ENCODE peak calls at places on chromosomes 11 and 22, in four cellular contexts. U, T, P and Y are unnamed samples.

GRCh38 chr22:20979243-20979809 is 2.8 kb upstream of the LZTR1 start:
- DNase-seq in T (no peak), P (no peak), U (peak), Y (peak)

GRCh38 chr11:124079631-124080318 is 35.5 kb upstream of the VWA5A start:
- DNase-seq in P (no peak), U (peak), T (no peak), Y (no peak)

GRCh38 chr22:46443850-46444389 is 93.5 kb downstream of the CELSR1 start:
- DNase-seq in P (peak), T (no peak), U (no peak), Y (no peak)

GRCh38 chr11:115996808-115997188 is 492.6 kb upstream of the CADM1 start:
- DNase-seq in T (no peak), P (no peak), U (no peak), Y (no peak)

GRCh38 chr22:33493476-33494205 is 426.6 kb downstream of the LARGE1 start:
- DNase-seq in P (no peak), U (no peak), T (no peak), Y (no peak)

GRCh38 chr22:47739216-47739615 is 976.8 kb downstream of the TBC1D22A start:
- DNase-seq in T (no peak), P (no peak), U (no peak), Y (no peak)

GRCh38 chr11:46675288-46675851 is 25.0 kb downstream of the ARHGAP1 start:
- DNase-seq in P (peak), U (no peak), T (peak), Y (peak)

GRCh38 chr11:65625628-65626342 is 10.2 kb downstream of the PCNX3 start:
- DNase-seq in U (no peak), P (no peak), T (peak), Y (no peak)

GRCh38 chr11:72439455-72439854 is 5.1 kb upstream of the CLPB start:
- DNase-seq in P (no peak), U (no peak), T (no peak), Y (peak)

GRCh38 chr11:82765466-82766034 is 31.9 kb upstream of the FAM181B start:
- DNase-seq in T (no peak), U (peak), P (no peak), Y (no peak)

GRCh38 chr11:64455436-64456261 is 96.7 kb downstream of the RPS6KA4 start:
- DNase-seq in T (no peak), P (no peak), U (no peak), Y (no peak)
- TF ChIP-seq MAZ in T (no peak), P (no peak), U (no peak), Y (no peak)

DNA sequence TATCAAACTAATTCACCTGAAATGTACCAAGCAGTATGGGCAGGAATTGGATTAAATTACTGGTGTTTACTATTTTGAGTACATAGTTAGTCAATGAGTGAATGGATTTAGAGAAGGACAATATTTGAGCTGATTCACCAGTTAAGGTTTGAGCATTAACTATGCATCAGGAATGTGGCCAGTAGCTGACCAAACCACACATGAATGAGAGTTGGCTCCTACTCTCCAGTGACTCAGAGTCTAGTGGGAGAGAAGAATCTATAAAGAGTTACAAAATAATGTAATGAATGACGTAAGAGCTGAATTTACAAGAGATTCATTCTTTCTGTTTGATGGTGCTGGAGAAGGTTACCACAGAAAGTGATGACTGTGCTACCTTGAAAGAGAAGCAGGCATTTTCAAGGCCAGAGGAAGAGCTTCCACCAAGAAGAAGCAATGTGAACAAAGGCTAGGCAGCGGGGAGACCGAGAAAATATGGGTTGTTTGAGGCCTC is 6.6 kb downstream of the IL18 start:
- DNase-seq in T (peak), U (no peak), P (peak), Y (peak)
- TF ChIP-seq MAZ in T (no peak), U (no peak), P (no peak), Y (no peak)

GRCh38 chr11:114242032-114242431 is 54.2 kb upstream of the NNMT start:
- DNase-seq in T (no peak), P (no peak), U (no peak), Y (no peak)

GRCh38 chr11:114236829-114237228 is 59.4 kb upstream of the NNMT start:
- DNase-seq in P (no peak), T (no peak), U (no peak), Y (no peak)

GRCh38 chr11:114237321-114238280 is 58.6 kb upstream of the NNMT start:
- DNase-seq in T (no peak), U (no peak), P (no peak), Y (peak)

GRCh38 chr11:114243461-114244372 is 52.5 kb upstream of the NNMT start:
- DNase-seq in T (no peak), P (no peak), U (no peak), Y (no peak)

DNA sequence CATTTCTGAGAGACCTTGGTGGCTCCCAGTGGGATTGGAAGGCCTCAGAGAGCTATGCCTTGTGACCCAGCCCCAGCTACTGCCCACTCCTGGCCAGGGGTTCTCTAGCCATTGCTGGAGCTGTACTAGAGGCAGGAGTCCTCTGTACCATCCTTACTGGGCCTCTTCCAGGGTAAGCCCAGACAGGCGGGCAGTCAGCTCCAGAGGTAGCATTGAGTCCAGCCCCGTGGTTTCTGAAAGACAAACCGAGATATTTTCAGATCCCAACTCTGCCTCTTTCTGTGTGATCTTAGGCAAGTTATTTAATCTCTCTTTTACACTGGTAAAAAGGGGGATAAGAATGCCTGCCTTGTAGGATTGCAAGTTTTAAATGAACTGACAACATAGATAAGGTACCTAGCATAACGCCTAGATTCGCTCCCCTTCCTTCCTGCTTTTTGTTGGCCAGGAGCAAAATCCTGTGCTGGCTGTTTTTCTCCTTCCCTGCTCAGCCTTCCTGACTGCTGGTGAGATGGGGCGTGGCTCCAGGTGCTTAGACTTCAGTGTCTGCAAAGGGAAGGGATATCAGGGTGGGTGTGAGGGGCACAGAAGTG is 56.5 kb upstream of the NNMT start:
- DNase-seq in P (no peak), U (peak), T (no peak), Y (no peak)
- TF ChIP-seq MAZ in P (no peak), U (no peak), T (no peak), Y (no peak)

GRCh38 chr11:132977241-132977640 is 555.1 kb downstream of the OPCML start:
- DNase-seq in P (no peak), U (no peak), T (no peak), Y (no peak)

GRCh38 chr11:132976115-132976514 is 556.2 kb downstream of the OPCML start:
- DNase-seq in U (no peak), P (no peak), T (no peak), Y (no peak)

GRCh38 chr11:132969892-132970291 is 562.4 kb downstream of the OPCML start:
- DNase-seq in T (no peak), P (peak), U (no peak), Y (no peak)

GRCh38 chr11:132973686-132974085 is 558.6 kb downstream of the OPCML start:
- DNase-seq in P (no peak), T (no peak), U (no peak), Y (no peak)

GRCh38 chr11:132972565-132972964 is 559.7 kb downstream of the OPCML start:
- DNase-seq in T (no peak), U (no peak), P (no peak), Y (no peak)
- TF ChIP-seq MAZ in T (no peak), U (no peak), P (no peak), Y (no peak)

GRCh38 chr11:18404062-18404461 is 8.1 kb upstream of the LDHC start:
- DNase-seq in U (no peak), P (no peak), T (no peak), Y (no peak)

GRCh38 chr11:18408558-18409242 is 3.4 kb upstream of the LDHC start:
- DNase-seq in P (no peak), U (peak), T (no peak), Y (peak)
- TF ChIP-seq MAZ in P (no peak), U (no peak), T (no peak), Y (no peak)

GRCh38 chr11:64448599-64449380 is 89.8 kb downstream of the RPS6KA4 start:
- DNase-seq in T (peak), P (peak), U (peak), Y (peak)

GRCh38 chr11:64449381-64450167 is 90.6 kb downstream of the RPS6KA4 start:
- DNase-seq in T (peak), U (peak), P (peak), Y (peak)

GRCh38 chr11:64450168-64450560 is 91.2 kb downstream of the RPS6KA4 start:
- DNase-seq in T (no peak), P (no peak), U (no peak), Y (no peak)

GRCh38 chr11:64453466-64453865 is 94.5 kb downstream of the RPS6KA4 start:
- DNase-seq in U (no peak), T (no peak), P (no peak), Y (no peak)

DNA sequence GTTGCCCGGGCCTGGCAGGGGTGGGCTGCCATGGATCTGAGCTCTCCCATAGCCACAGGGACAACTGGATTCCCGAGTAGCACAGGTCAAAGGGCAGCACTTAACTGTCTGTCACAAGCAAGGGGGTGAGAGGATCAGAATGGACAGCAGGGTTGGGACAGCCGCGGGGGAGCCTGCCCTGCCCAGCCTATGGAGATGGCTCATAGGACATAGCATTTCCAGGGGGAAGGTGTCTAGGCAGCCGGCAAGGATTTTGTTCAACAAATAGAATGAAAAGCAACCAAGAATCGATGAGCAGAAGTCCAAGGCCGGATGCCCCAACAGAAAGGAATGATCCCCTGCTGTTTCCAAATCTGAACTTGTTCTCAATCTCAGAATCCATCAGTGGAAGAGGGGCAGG is 92.9 kb downstream of the RPS6KA4 start:
- DNase-seq in T (no peak), U (no peak), P (no peak), Y (no peak)
- TF ChIP-seq MAZ in T (no peak), U (no peak), P (no peak), Y (no peak)

DNA sequence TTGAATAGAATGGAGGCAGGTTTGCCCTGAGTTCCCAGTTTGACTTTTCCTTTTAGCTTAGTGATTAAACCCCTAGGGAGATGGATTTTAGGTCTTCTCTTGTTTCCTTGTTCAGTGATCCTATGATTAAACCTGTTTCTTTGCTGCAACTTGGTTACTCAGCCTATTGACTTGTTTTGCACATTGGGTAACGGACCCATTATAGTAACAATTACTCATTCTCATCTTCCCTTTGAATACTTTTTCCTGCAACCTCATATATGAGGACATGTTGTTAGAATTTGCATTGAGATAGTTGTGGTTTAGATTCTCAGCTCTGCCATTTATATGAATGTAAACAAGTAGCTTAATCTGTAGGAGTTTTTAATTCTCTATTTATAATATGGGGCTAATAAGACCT is 489.2 kb upstream of the CNTN5 start:
- DNase-seq in U (no peak), P (no peak), T (no peak), Y (no peak)
- TF ChIP-seq MAZ in U (no peak), P (no peak), T (no peak), Y (no peak)

GRCh38 chr11:94020777-94021615 is at the start of gene HEPHL1:
- DNase-seq in T (no peak), P (no peak), U (no peak), Y (peak)

GRCh38 chr11:94025695-94026394 is 4.7 kb downstream of the HEPHL1 start:
- DNase-seq in U (no peak), T (no peak), P (no peak), Y (peak)

GRCh38 chr11:94024547-94024946 is 3.4 kb downstream of the HEPHL1 start:
- DNase-seq in U (no peak), P (no peak), T (no peak), Y (no peak)

GRCh38 chr11:94027210-94027609 is 6.1 kb downstream of the HEPHL1 start:
- DNase-seq in P (no peak), T (no peak), U (no peak), Y (no peak)

DNA sequence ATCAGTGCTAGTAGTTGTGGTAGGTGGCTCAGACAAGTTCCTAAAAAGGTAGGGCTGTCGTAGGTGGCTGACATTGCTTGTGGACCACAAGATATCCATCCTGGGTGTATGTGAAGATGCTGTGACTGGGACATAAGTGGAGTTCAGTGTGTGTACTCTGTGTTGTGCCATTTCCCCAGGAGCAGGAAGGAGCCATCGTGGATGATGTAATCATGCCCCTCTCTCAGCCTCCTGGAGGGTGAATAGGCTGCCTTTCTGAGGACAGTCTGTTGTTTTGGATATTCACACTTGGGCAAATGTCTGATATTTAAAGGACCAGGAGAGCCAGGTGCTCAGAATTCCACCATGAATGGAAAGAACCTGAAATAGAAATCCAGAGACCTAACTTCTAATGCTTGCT is 2.7 kb downstream of the HEPHL1 start:
- DNase-seq in T (no peak), P (no peak), U (no peak), Y (no peak)
- TF ChIP-seq MAZ in T (no peak), P (no peak), U (no peak), Y (no peak)

DNA sequence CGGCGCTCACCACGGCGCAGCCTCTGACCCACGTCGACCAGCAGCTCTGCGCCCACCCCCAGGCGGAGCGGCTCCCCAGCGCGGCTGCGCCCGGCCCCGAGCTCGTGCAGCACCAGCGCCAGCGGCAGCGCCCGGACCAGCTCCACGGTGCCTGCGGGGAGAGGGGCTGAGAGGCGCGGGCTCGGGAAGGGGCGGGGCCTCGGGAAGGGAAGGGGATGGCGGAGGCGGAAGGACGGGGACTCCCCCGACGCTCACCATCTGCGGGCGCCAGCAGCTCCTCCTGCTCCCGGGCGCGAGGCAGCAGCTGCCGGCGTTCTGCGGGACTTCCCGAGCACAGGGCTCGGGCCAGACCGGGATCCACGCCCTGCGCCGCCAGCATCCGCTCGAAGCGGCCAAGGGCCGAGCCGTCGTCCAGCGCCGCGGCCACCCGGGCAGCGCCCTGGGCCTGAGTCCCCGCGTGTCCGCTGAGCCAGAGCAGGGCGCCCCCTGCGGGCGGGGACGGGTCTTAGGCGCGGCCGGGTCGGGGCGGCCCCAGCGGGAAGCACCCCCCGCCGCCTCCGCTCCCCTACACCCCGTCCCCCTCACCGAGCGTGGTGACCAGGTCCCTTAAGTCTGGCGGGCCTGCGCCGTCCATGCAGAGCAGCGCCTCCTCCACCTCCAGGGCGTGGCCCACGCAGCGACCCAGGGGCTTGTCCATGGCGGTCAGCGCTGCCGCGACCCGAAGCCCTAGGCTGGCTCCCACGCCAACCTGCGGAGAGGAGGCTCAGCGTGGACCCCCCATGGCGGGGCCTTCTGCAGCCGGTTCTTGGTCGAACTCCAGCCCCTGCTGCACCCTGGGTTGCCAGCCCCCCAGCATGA is 822 bp upstream of the SCO2 start:
- DNase-seq in P (peak), T (peak), U (peak), Y (peak)
- TF ChIP-seq MAZ in P (no peak), T (no peak), U (no peak), Y (no peak)